ENCODE peak calls at places on chromosomes 16 and 17, in seven cellular contexts. One of them, this sample, is unnamed.

GRCh38 chr16:80803341-80804060 is 897 bp downstream of the CDYL2 start:
- DNase-seq in neural progenitor cell: peak
- DNase-seq in MM.1S: no peak
- DNase-seq in gastrocnemius medialis: no peak
- DNase-seq in substantia nigra: no peak
- DNase-seq in tibial nerve: no peak
- DNase-seq in CD4-positive, alpha-beta T cell: no peak
- DNase-seq in this sample: no peak

GRCh38 chr16:54934536-54935410 is 4.1 kb downstream of the IRX5 start:
- DNase-seq in neural progenitor cell: peak
- DNase-seq in MM.1S: no peak
- DNase-seq in gastrocnemius medialis: no peak
- DNase-seq in substantia nigra: no peak
- DNase-seq in CD4-positive, alpha-beta T cell: no peak
- DNase-seq in tibial nerve: no peak
- DNase-seq in this sample: no peak

GRCh38 chr16:64878964-64879363 is 242.9 kb downstream of the CDH11 start:
- DNase-seq in MM.1S: no peak
- DNase-seq in neural progenitor cell: no peak
- DNase-seq in gastrocnemius medialis: no peak
- DNase-seq in CD4-positive, alpha-beta T cell: no peak
- DNase-seq in substantia nigra: no peak
- DNase-seq in tibial nerve: no peak
- DNase-seq in this sample: no peak

GRCh38 chr17:6779411-6779810 is 3.4 kb downstream of the FBXO39 start:
- DNase-seq in neural progenitor cell: no peak
- DNase-seq in gastrocnemius medialis: no peak
- DNase-seq in tibial nerve: no peak
- DNase-seq in MM.1S: no peak
- DNase-seq in CD4-positive, alpha-beta T cell: no peak
- DNase-seq in substantia nigra: no peak
- DNase-seq in this sample: no peak

GRCh38 chr16:47304563-47304962 is 156.3 kb downstream of the ITFG1 start:
- DNase-seq in substantia nigra: no peak
- DNase-seq in gastrocnemius medialis: no peak
- DNase-seq in MM.1S: no peak
- DNase-seq in tibial nerve: no peak
- DNase-seq in CD4-positive, alpha-beta T cell: no peak
- DNase-seq in neural progenitor cell: no peak
- DNase-seq in this sample: no peak

GRCh38 chr17:7313890-7314718 is 1.1 kb downstream of the GPS2 start:
- DNase-seq in tibial nerve: no peak
- DNase-seq in CD4-positive, alpha-beta T cell: no peak
- DNase-seq in substantia nigra: no peak
- DNase-seq in neural progenitor cell: no peak
- DNase-seq in MM.1S: peak
- DNase-seq in gastrocnemius medialis: no peak
- DNase-seq in this sample: no peak

GRCh38 chr17:49914096-49914490 is 54.9 kb upstream of the DLX4 start:
- DNase-seq in neural progenitor cell: peak
- DNase-seq in substantia nigra: no peak
- DNase-seq in CD4-positive, alpha-beta T cell: no peak
- DNase-seq in tibial nerve: no peak
- DNase-seq in gastrocnemius medialis: no peak
- DNase-seq in MM.1S: no peak
- DNase-seq in this sample: no peak

GRCh38 chr17:8430966-8431365 is 4.7 kb upstream of the NDEL1 start:
- DNase-seq in MM.1S: no peak
- DNase-seq in neural progenitor cell: peak
- DNase-seq in gastrocnemius medialis: peak
- DNase-seq in substantia nigra: no peak
- DNase-seq in CD4-positive, alpha-beta T cell: no peak
- DNase-seq in tibial nerve: no peak
- DNase-seq in this sample: no peak

GRCh38 chr17:78450696-78451344 is 72.4 kb downstream of the PGS1 start:
- DNase-seq in CD4-positive, alpha-beta T cell: no peak
- DNase-seq in gastrocnemius medialis: peak
- DNase-seq in tibial nerve: no peak
- DNase-seq in neural progenitor cell: no peak
- DNase-seq in MM.1S: no peak
- DNase-seq in substantia nigra: no peak
- DNase-seq in this sample: no peak

GRCh38 chr16:89224665-89225064 is 7.2 kb downstream of the ZNF778 start:
- DNase-seq in tibial nerve: no peak
- DNase-seq in CD4-positive, alpha-beta T cell: no peak
- DNase-seq in gastrocnemius medialis: no peak
- DNase-seq in MM.1S: no peak
- DNase-seq in neural progenitor cell: no peak
- DNase-seq in substantia nigra: no peak
- DNase-seq in this sample: no peak

GRCh38 chr16:67517661-67518423 is 10.8 kb upstream of the RIPOR1 start:
- DNase-seq in CD4-positive, alpha-beta T cell: no peak
- DNase-seq in MM.1S: no peak
- DNase-seq in tibial nerve: no peak
- DNase-seq in substantia nigra: no peak
- DNase-seq in gastrocnemius medialis: no peak
- DNase-seq in neural progenitor cell: no peak
- DNase-seq in this sample: no peak

GRCh38 chr17:45123930-45124796 is 8.2 kb downstream of the PLCD3 start:
- DNase-seq in tibial nerve: no peak
- DNase-seq in neural progenitor cell: no peak
- DNase-seq in CD4-positive, alpha-beta T cell: no peak
- DNase-seq in gastrocnemius medialis: peak
- DNase-seq in substantia nigra: no peak
- DNase-seq in MM.1S: no peak
- DNase-seq in this sample: no peak

GRCh38 chr16:89069920-89070319 is 23.7 kb upstream of the ACSF3 start:
- DNase-seq in neural progenitor cell: no peak
- DNase-seq in substantia nigra: no peak
- DNase-seq in gastrocnemius medialis: no peak
- DNase-seq in CD4-positive, alpha-beta T cell: no peak
- DNase-seq in tibial nerve: no peak
- DNase-seq in MM.1S: no peak
- DNase-seq in this sample: no peak

GRCh38 chr17:2215616-2216364 is 87.8 kb downstream of the SMG6 start:
- DNase-seq in MM.1S: peak
- DNase-seq in neural progenitor cell: peak
- DNase-seq in tibial nerve: peak
- DNase-seq in gastrocnemius medialis: peak
- DNase-seq in substantia nigra: peak
- DNase-seq in CD4-positive, alpha-beta T cell: peak
- DNase-seq in this sample: no peak

GRCh38 chr16:57955572-57955971 is 15.4 kb downstream of the CNGB1 start:
- DNase-seq in neural progenitor cell: no peak
- DNase-seq in substantia nigra: no peak
- DNase-seq in MM.1S: no peak
- DNase-seq in tibial nerve: no peak
- DNase-seq in gastrocnemius medialis: no peak
- DNase-seq in CD4-positive, alpha-beta T cell: no peak
- DNase-seq in this sample: no peak

GRCh38 chr16:59566446-59566845 is 832.3 kb upstream of the GOT2 start:
- DNase-seq in substantia nigra: no peak
- DNase-seq in neural progenitor cell: no peak
- DNase-seq in tibial nerve: no peak
- DNase-seq in CD4-positive, alpha-beta T cell: no peak
- DNase-seq in gastrocnemius medialis: no peak
- DNase-seq in MM.1S: no peak
- DNase-seq in this sample: no peak

GRCh38 chr17:14301279-14301760 is 439 bp downstream of the HS3ST3B1 start:
- DNase-seq in neural progenitor cell: peak
- DNase-seq in substantia nigra: no peak
- DNase-seq in MM.1S: no peak
- DNase-seq in CD4-positive, alpha-beta T cell: no peak
- DNase-seq in tibial nerve: no peak
- DNase-seq in gastrocnemius medialis: peak
- DNase-seq in this sample: no peak

GRCh38 chr16:46855389-46855788 is 24.4 kb upstream of the C16orf87 start:
- DNase-seq in substantia nigra: no peak
- DNase-seq in CD4-positive, alpha-beta T cell: no peak
- DNase-seq in neural progenitor cell: no peak
- DNase-seq in MM.1S: no peak
- DNase-seq in gastrocnemius medialis: no peak
- DNase-seq in tibial nerve: no peak
- DNase-seq in this sample: no peak

GRCh38 chr16:87407511-87408112 is 15.5 kb downstream of the MAP1LC3B start:
- DNase-seq in substantia nigra: no peak
- DNase-seq in neural progenitor cell: no peak
- DNase-seq in MM.1S: peak
- DNase-seq in tibial nerve: no peak
- DNase-seq in gastrocnemius medialis: peak
- DNase-seq in CD4-positive, alpha-beta T cell: no peak
- DNase-seq in this sample: no peak

GRCh38 chr17:75720656-75721462 is at the start of gene ITGB4:
- DNase-seq in CD4-positive, alpha-beta T cell: peak
- DNase-seq in gastrocnemius medialis: no peak
- DNase-seq in MM.1S: peak
- DNase-seq in substantia nigra: peak
- DNase-seq in tibial nerve: peak
- DNase-seq in neural progenitor cell: peak
- DNase-seq in this sample: peak

GRCh38 chr17:68953340-68953997 is 1.7 kb downstream of the ABCA8 start:
- DNase-seq in substantia nigra: no peak
- DNase-seq in neural progenitor cell: no peak
- DNase-seq in CD4-positive, alpha-beta T cell: no peak
- DNase-seq in gastrocnemius medialis: no peak
- DNase-seq in MM.1S: no peak
- DNase-seq in tibial nerve: no peak
- DNase-seq in this sample: no peak

DNA sequence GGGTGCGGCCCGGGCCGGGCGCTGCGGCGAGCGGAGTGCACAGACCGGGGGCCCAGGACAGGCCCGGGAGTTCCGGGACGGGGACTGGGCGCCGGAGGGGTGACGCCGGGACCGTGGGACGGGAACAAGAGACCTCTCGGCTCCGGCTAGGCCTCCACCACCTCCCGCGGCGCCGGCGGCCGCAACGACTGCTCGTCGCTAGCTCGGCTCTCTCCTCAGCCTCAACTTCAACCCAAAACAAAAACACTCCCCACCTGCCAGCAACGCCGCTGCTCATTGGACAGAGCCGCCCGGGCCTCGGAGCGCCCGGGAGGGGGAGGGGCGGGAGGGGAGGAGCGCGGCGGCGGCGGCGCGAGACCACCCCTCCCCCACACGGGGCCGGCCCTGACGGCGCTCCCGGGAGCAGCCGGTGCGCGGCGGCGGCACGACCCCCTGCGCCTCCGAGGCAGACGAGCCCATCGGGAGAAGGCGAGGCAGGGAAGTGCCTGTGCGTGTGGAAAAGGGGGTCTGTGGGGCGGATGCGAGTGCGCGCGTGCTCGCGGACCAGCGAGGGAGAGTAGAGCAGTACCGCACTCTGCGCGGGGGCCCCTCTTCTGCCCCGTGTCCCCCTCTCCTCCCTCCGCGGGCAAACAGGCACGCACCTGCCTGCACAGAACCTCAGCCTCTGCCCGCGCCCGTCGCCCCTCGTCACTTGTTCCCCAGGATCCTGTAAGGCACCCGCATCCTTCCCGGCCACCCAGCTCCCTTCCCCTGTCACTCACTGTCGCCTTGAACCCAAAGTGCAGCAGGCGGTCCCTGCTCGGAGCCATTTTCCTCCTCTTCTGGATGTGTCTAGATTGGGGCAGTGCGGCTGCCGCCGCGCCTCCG is at the start of gene FBXL20:
- DNase-seq in gastrocnemius medialis: peak
- DNase-seq in substantia nigra: peak
- DNase-seq in tibial nerve: peak
- DNase-seq in MM.1S: peak
- DNase-seq in neural progenitor cell: peak
- DNase-seq in CD4-positive, alpha-beta T cell: peak
- DNase-seq in this sample: peak
- H3K27ac ChIP-seq in gastrocnemius medialis: peak
- H3K27ac ChIP-seq in substantia nigra: peak
- H3K27ac ChIP-seq in tibial nerve: peak
- H3K27ac ChIP-seq in MM.1S: peak
- H3K27ac ChIP-seq in neural progenitor cell: peak
- H3K27ac ChIP-seq in CD4-positive, alpha-beta T cell: peak
- H3K27ac ChIP-seq in this sample: peak

GRCh38 chr17:39676198-39676819 is 8.1 kb downstream of the PNMT start:
- DNase-seq in tibial nerve: no peak
- DNase-seq in MM.1S: no peak
- DNase-seq in neural progenitor cell: no peak
- DNase-seq in gastrocnemius medialis: peak
- DNase-seq in substantia nigra: no peak
- DNase-seq in CD4-positive, alpha-beta T cell: no peak
- DNase-seq in this sample: no peak
- H3K27ac ChIP-seq in tibial nerve: peak
- H3K27ac ChIP-seq in MM.1S: no peak
- H3K27ac ChIP-seq in neural progenitor cell: no peak
- H3K27ac ChIP-seq in gastrocnemius medialis: peak
- H3K27ac ChIP-seq in substantia nigra: no peak
- H3K27ac ChIP-seq in CD4-positive, alpha-beta T cell: peak
- H3K27ac ChIP-seq in this sample: no peak

DNA sequence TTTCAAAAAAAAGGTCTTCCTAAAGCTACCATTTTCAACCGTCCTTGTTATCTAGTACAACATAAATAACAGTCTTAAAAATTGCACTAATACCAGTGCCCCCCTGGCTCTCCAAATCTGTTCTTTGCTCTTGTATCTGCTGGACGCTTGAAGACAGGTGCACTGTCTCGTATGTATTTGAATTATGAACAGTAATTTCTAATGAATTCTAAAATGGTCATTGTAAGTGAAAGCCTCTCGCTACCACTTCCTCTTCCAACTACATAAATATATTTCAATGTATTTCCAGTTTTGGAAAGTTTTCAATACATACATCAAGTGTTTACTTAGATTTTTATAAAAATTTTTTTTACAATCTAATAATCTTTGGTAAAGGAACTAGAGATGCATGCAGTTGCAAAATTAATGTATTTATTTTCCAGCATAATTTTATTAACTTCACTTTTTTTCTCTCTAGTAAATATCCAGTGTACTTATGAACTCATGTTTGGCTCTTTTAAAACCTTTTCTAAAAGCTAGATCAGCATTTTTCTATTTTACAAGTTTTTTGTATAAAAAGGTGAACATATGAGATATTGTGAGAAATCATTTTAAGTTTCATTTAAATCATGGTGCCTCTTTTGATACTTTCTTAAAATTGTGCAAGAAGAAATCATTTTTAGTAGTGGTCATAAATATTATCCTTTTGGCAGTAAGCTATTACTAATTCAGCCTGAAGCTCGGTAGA is 31.0 kb downstream of the ERCC4 start:
- DNase-seq in neural progenitor cell: no peak
- DNase-seq in tibial nerve: no peak
- DNase-seq in CD4-positive, alpha-beta T cell: no peak
- DNase-seq in substantia nigra: no peak
- DNase-seq in gastrocnemius medialis: no peak
- DNase-seq in MM.1S: no peak
- DNase-seq in this sample: no peak
- H3K27ac ChIP-seq in neural progenitor cell: no peak
- H3K27ac ChIP-seq in tibial nerve: no peak
- H3K27ac ChIP-seq in CD4-positive, alpha-beta T cell: no peak
- H3K27ac ChIP-seq in substantia nigra: no peak
- H3K27ac ChIP-seq in gastrocnemius medialis: no peak
- H3K27ac ChIP-seq in MM.1S: no peak
- H3K27ac ChIP-seq in this sample: no peak

DNA sequence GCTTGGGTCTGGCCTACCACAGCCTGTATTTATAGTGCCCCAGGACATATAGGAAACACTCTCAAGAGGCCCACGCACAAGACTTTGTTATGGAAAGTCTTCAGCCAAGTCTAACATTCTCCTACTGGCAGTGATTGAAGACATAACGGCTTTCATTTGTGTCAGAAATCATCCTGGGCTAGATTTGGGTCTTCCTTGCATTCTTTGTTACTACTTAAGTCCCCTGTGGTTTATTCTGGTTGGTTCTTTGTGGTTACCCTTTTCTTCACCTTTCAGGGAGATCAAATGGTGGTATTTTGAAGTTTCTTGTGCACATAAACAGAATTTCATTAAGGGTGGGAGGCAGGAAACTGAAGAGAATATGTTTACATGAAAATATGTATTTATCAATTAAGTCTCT is 37.7 kb downstream of the REXO5 start:
- DNase-seq in neural progenitor cell: no peak
- DNase-seq in tibial nerve: no peak
- DNase-seq in substantia nigra: no peak
- DNase-seq in CD4-positive, alpha-beta T cell: no peak
- DNase-seq in MM.1S: no peak
- DNase-seq in gastrocnemius medialis: no peak
- DNase-seq in this sample: no peak
- H3K27ac ChIP-seq in neural progenitor cell: no peak
- H3K27ac ChIP-seq in tibial nerve: peak
- H3K27ac ChIP-seq in substantia nigra: no peak
- H3K27ac ChIP-seq in CD4-positive, alpha-beta T cell: no peak
- H3K27ac ChIP-seq in MM.1S: no peak
- H3K27ac ChIP-seq in gastrocnemius medialis: no peak
- H3K27ac ChIP-seq in this sample: no peak

This sample was measured in epithelial cell of prostate.